ENCODE peak calls at places on chromosomes 7 and 10, in five cellular contexts. One of them, this sample, is unnamed.

GRCh38 chr7:23105086-23105643 is 420 bp upstream of the KLHL7 start:
- DNase-seq in D341Med: peak
- DNase-seq in AG08395: no peak
- DNase-seq in cardiac fibroblast: no peak
- DNase-seq in brain pericyte: no peak
- DNase-seq in this sample: no peak

GRCh38 chr7:98810166-98810802 is 59.5 kb downstream of the TMEM130 start:
- DNase-seq in D341Med: peak
- DNase-seq in AG08395: no peak
- DNase-seq in cardiac fibroblast: peak
- DNase-seq in brain pericyte: no peak
- DNase-seq in this sample: peak

GRCh38 chr7:157407512-157408257 is 70.9 kb downstream of the DNAJB6 start:
- DNase-seq in D341Med: peak
- DNase-seq in AG08395: no peak
- DNase-seq in cardiac fibroblast: no peak
- DNase-seq in brain pericyte: no peak
- DNase-seq in this sample: no peak

GRCh38 chr7:151131622-151132293 is 35.7 kb downstream of the GBX1 start:
- DNase-seq in D341Med: no peak
- DNase-seq in AG08395: no peak
- DNase-seq in cardiac fibroblast: no peak
- DNase-seq in brain pericyte: no peak
- DNase-seq in this sample: peak

GRCh38 chr7:150686030-150686626 is 622 bp downstream of the GIMAP2 start:
- DNase-seq in D341Med: no peak
- DNase-seq in AG08395: no peak
- DNase-seq in cardiac fibroblast: no peak
- DNase-seq in brain pericyte: no peak
- DNase-seq in this sample: peak

GRCh38 chr7:18874875-18875274 is 242.6 kb downstream of the TWIST1 start:
- DNase-seq in D341Med: no peak
- DNase-seq in AG08395: peak
- DNase-seq in cardiac fibroblast: peak
- DNase-seq in brain pericyte: no peak
- DNase-seq in this sample: peak

GRCh38 chr10:124125305-124126116 is 32.1 kb upstream of the CHST15 start:
- DNase-seq in D341Med: no peak
- DNase-seq in AG08395: peak
- DNase-seq in cardiac fibroblast: peak
- DNase-seq in brain pericyte: no peak
- DNase-seq in this sample: no peak

GRCh38 chr10:110680473-110681020 is 36.4 kb downstream of the RBM20 start:
- DNase-seq in D341Med: no peak
- DNase-seq in AG08395: no peak
- DNase-seq in cardiac fibroblast: no peak
- DNase-seq in brain pericyte: no peak
- DNase-seq in this sample: no peak

GRCh38 chr7:99392659-99393362 is 15.6 kb downstream of the PDAP1 start:
- DNase-seq in D341Med: peak
- DNase-seq in AG08395: peak
- DNase-seq in cardiac fibroblast: peak
- DNase-seq in brain pericyte: no peak
- DNase-seq in this sample: no peak

GRCh38 chr10:100615911-100616310 is 80.2 kb downstream of the HIF1AN start:
- DNase-seq in D341Med: no peak
- DNase-seq in AG08395: no peak
- DNase-seq in cardiac fibroblast: no peak
- DNase-seq in brain pericyte: no peak
- DNase-seq in this sample: no peak

GRCh38 chr7:100629117-100629711 is 12.1 kb downstream of the TFR2 start:
- DNase-seq in D341Med: peak
- DNase-seq in AG08395: no peak
- DNase-seq in cardiac fibroblast: peak
- DNase-seq in brain pericyte: no peak
- DNase-seq in this sample: peak

GRCh38 chr10:31702954-31703353 is 225.7 kb downstream of the ARHGAP12 start:
- DNase-seq in D341Med: no peak
- DNase-seq in AG08395: no peak
- DNase-seq in cardiac fibroblast: no peak
- DNase-seq in brain pericyte: no peak
- DNase-seq in this sample: no peak

GRCh38 chr7:23462846-23463245 is 7.4 kb downstream of the IGF2BP3 start:
- DNase-seq in D341Med: no peak
- DNase-seq in AG08395: peak
- DNase-seq in cardiac fibroblast: peak
- DNase-seq in brain pericyte: no peak
- DNase-seq in this sample: peak

GRCh38 chr10:89553064-89553734 is 17.8 kb upstream of the SLC16A12 start:
- DNase-seq in D341Med: no peak
- DNase-seq in AG08395: peak
- DNase-seq in cardiac fibroblast: peak
- DNase-seq in brain pericyte: no peak
- DNase-seq in this sample: peak

GRCh38 chr7:46145412-46145811 is 224.3 kb upstream of the IGFBP3 start:
- DNase-seq in D341Med: no peak
- DNase-seq in AG08395: peak
- DNase-seq in cardiac fibroblast: peak
- DNase-seq in brain pericyte: no peak
- DNase-seq in this sample: peak

GRCh38 chr10:31152421-31153133 is 120.9 kb upstream of the ZNF438 start:
- DNase-seq in D341Med: no peak
- DNase-seq in AG08395: no peak
- DNase-seq in cardiac fibroblast: no peak
- DNase-seq in brain pericyte: peak
- DNase-seq in this sample: no peak

GRCh38 chr7:131226116-131226562 is 101.5 kb upstream of the MKLN1 start:
- DNase-seq in D341Med: no peak
- DNase-seq in AG08395: peak
- DNase-seq in cardiac fibroblast: no peak
- DNase-seq in brain pericyte: no peak
- DNase-seq in this sample: no peak

GRCh38 chr7:111752022-111752582 is 189.8 kb upstream of the IMMP2L start:
- DNase-seq in D341Med: peak
- DNase-seq in AG08395: peak
- DNase-seq in cardiac fibroblast: peak
- DNase-seq in brain pericyte: no peak
- DNase-seq in this sample: peak

GRCh38 chr10:91347529-91347928 is 62.6 kb upstream of the HECTD2 start:
- DNase-seq in D341Med: no peak
- DNase-seq in AG08395: no peak
- DNase-seq in cardiac fibroblast: no peak
- DNase-seq in brain pericyte: no peak
- DNase-seq in this sample: no peak

GRCh38 chr7:42107484-42107883 is 129.5 kb downstream of the GLI3 start:
- DNase-seq in D341Med: no peak
- DNase-seq in AG08395: peak
- DNase-seq in cardiac fibroblast: peak
- DNase-seq in brain pericyte: no peak
- DNase-seq in this sample: peak

GRCh38 chr10:43041422-43042342 is 35.2 kb upstream of the RET start:
- DNase-seq in D341Med: no peak
- DNase-seq in AG08395: no peak
- DNase-seq in cardiac fibroblast: no peak
- DNase-seq in brain pericyte: no peak
- DNase-seq in this sample: no peak

GRCh38 chr7:94656925-94657731 is 1.2 kb upstream of the SGCE start:
- DNase-seq in D341Med: no peak
- DNase-seq in AG08395: no peak
- DNase-seq in cardiac fibroblast: peak
- DNase-seq in brain pericyte: peak
- DNase-seq in this sample: peak

GRCh38 chr7:69833964-69834363 is 235.7 kb downstream of the AUTS2 start:
- DNase-seq in D341Med: no peak
- DNase-seq in AG08395: no peak
- DNase-seq in cardiac fibroblast: no peak
- DNase-seq in brain pericyte: no peak
- DNase-seq in this sample: no peak

GRCh38 chr10:43574035-43574892 is at the start of gene ZNF239:
- DNase-seq in D341Med: peak
- DNase-seq in AG08395: peak
- DNase-seq in cardiac fibroblast: peak
- DNase-seq in brain pericyte: peak
- DNase-seq in this sample: peak

GRCh38 chr7:124032369-124033092 is at the start of gene TMEM229A:
- DNase-seq in D341Med: peak
- DNase-seq in AG08395: peak
- DNase-seq in cardiac fibroblast: peak
- DNase-seq in brain pericyte: peak
- DNase-seq in this sample: peak

This sample was measured in myocyte.